ENCODE peak calls at places on chromosomes 7 and 10, in seven cellular contexts. G is GM23248, L is endothelial cell of umbilical vein, X is HCT116, T is IMR-90, R is neuronal stem cell, N is Karpas-422. J is an unnamed sample.

GRCh38 chr7:150464962-150465361 is 14.5 kb downstream of the GIMAP8 start:
- DNase-seq in L (no peak), R (no peak), G (no peak), X (no peak), N (no peak), T (no peak), J (no peak)

GRCh38 chr10:73218466-73219191 is 28.4 kb downstream of the DNAJC9 start:
- DNase-seq in T (peak; percentile 28), X (peak; percentile 19), G (peak; percentile 47), N (peak; percentile 82), L (peak; percentile 46), R (no peak), J (no peak)

GRCh38 chr7:117427258-117427701 is at the start of gene ASZ1:
- DNase-seq in R (no peak), G (no peak), N (no peak), T (no peak), X (no peak), L (no peak), J (no peak)

GRCh38 chr10:104548090-104548489 is 93.0 kb upstream of the SORCS3 start:
- DNase-seq in T (peak; percentile 16), R (peak; percentile 31), X (no peak), L (no peak), G (peak; percentile 50), N (no peak), J (no peak)

GRCh38 chr7:12294701-12295100 is 83.6 kb downstream of the TMEM106B start:
- DNase-seq in X (no peak), L (no peak), T (no peak), N (peak; percentile 80), G (no peak), R (no peak), J (no peak)

GRCh38 chr10:124725791-124726190 is 18.4 kb downstream of the FAM53B start:
- DNase-seq in G (no peak), L (no peak), X (no peak), T (no peak), N (no peak), R (no peak), J (no peak)

GRCh38 chr7:143003393-143004051 is 23.4 kb downstream of the OR9A2 start:
- DNase-seq in T (peak; percentile 44), L (peak; percentile 62), R (peak; percentile 15), N (peak; percentile 87), G (peak; percentile 62), X (peak; percentile 36), J (peak; percentile 61)

GRCh38 chr10:29317027-29317420 is 28.2 kb downstream of the LYZL1 start:
- DNase-seq in N (no peak), G (peak; percentile 5), L (peak; percentile 39), T (peak; percentile 46), X (no peak), R (no peak), J (no peak)

GRCh38 chr7:23787272-23787671 is 77.3 kb downstream of the STK31 start:
- DNase-seq in N (peak; percentile 34), L (no peak), T (no peak), R (no peak), X (no peak), G (no peak), J (no peak)

GRCh38 chr10:43238462-43238861 is 28.4 kb downstream of the RASGEF1A start:
- DNase-seq in L (no peak), N (no peak), G (no peak), R (no peak), X (no peak), T (no peak), J (no peak)

GRCh38 chr7:75716992-75717626 is 21.6 kb downstream of the HIP1 start:
- DNase-seq in T (peak; percentile 83), N (no peak), X (peak; percentile 35), G (peak; percentile 84), R (no peak), L (peak; percentile 70), J (no peak)

GRCh38 chr10:52778511-52779392 is 6.2 kb upstream of the MBL2 start:
- DNase-seq in T (peak; percentile 18), N (peak; percentile 67), G (peak; percentile 49), L (peak; percentile 35), X (peak; percentile 24), R (no peak), J (no peak)

GRCh38 chr7:150453186-150453585 is 2.8 kb downstream of the GIMAP8 start:
- DNase-seq in G (no peak), R (no peak), L (no peak), N (no peak), X (no peak), T (no peak), J (no peak)

GRCh38 chr7:10973942-10974716 is 457 bp downstream of the PHF14 start:
- DNase-seq in R (no peak), G (peak; percentile 74), T (peak; percentile 44), N (peak; percentile 70), X (no peak), L (peak; percentile 54), J (peak; percentile 42)

GRCh38 chr10:126518186-126519080 is 130.2 kb upstream of the ADAM12 start:
- DNase-seq in T (no peak), G (no peak), N (no peak), X (no peak), R (no peak), L (no peak), J (no peak)

GRCh38 chr10:95247881-95248583 is 42.8 kb downstream of the PDLIM1 start:
- DNase-seq in N (no peak), L (no peak), G (no peak), R (no peak), T (no peak), X (no peak), J (no peak)

GRCh38 chr10:72567421-72567820 is 58.5 kb downstream of the MICU1 start:
- DNase-seq in L (no peak), X (peak; percentile 41), R (no peak), N (no peak), T (peak; percentile 28), G (peak; percentile 87), J (no peak)

GRCh38 chr7:149701495-149702240 is 71.7 kb downstream of the ZNF467 start:
- DNase-seq in L (no peak), R (no peak), G (no peak), N (no peak), X (no peak), T (no peak), J (no peak)

GRCh38 chr7:140541513-140542192 is 62.3 kb upstream of the MKRN1 start:
- DNase-seq in R (peak; percentile 71), T (peak; percentile 96), X (peak; percentile 75), G (peak; percentile 94), N (no peak), L (peak; percentile 25), J (no peak)

GRCh38 chr10:72260588-72261322 is 13.0 kb upstream of the DDIT4 start:
- DNase-seq in R (peak; percentile 97), G (peak; percentile 77), N (peak; percentile 87), T (peak; percentile 62), X (no peak), L (peak; percentile 55), J (peak; percentile 92)

DNA sequence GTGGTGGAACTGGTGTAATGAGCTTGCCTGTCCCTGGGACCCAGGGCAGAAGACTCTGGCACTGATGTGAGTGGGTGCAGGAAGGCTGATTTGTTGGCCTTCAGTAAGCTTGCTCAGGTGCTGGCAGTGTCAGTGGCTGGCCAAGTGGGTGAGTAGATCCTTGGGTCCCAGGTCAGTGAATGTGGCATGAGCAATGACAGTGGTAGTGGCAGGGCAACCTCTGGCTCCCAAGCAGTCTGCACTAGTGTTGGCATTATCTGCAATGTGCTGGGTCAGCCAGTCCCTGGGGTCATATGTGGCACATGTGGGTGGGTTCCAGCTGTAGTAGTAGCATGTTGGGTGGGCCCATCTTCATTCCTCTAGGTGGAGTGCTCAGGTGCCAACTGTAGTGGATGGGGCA is 640.9 kb upstream of the GRM3 start:
- DNase-seq in L (no peak), N (no peak), G (no peak), T (no peak), X (no peak), R (no peak), J (no peak)
- H3K9me3 ChIP-seq in L (no peaks in the 10 kb centered on the region), N (peaks cover 43% of the 10 kb centered on the region), G (no peaks in the 10 kb centered on the region), T (peaks cover 16% of the 10 kb centered on the region), X (no peaks in the 10 kb centered on the region), R (peaks cover 3% of the 10 kb centered on the region), J (peaks cover 3% of the 10 kb centered on the region)

DNA sequence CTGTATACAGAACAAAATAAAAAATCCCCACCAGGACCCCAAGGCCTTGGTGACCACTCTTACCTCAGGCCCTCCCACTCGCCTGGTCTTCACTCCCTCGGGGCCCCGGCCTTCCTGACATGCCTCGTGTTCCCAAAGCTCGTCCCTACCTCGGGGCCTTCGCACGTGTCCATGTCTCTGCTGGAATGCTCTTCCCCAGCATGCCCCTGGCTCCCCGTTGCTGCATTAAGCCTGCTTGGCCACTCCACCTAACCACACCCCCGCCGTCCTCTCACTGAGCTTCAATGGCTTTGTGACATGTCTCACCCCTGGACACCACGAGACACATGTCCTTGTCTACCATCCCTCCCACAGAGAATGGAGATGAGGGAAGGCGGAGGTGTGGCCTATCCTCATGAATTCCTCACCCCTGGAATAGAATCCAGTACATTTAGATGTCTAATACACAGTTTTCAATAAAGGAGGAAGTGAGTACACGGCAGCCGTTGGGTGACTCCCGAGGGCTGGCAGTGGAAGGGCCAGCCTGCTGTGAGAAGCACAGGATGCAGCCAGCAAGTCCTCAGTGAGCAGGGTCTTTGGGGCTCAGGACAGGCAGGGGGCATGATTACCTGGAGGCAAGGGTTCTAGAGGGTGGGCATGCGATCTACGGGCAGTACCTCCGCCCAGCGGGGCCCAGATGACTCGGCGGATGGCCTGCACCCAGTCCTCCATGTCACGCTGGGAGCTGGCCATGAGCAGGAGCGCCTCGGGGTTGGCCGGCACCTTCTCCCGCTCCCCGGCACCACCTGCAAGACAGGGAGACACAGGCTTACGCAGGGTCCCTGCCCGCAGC is 125.7 kb downstream of the ARHGAP22 start:
- DNase-seq in R (no peak), X (no peak), G (no peak), N (no peak), L (no peak), T (no peak), J (no peak)
- H2AFZ ChIP-seq in R (no peak overlapping the region), X (no peak overlapping the region), G (no peak overlapping the region), N (no peak overlapping the region), L (no peak overlapping the region), T (no peak overlapping the region), J (no peak overlapping the region)

DNA sequence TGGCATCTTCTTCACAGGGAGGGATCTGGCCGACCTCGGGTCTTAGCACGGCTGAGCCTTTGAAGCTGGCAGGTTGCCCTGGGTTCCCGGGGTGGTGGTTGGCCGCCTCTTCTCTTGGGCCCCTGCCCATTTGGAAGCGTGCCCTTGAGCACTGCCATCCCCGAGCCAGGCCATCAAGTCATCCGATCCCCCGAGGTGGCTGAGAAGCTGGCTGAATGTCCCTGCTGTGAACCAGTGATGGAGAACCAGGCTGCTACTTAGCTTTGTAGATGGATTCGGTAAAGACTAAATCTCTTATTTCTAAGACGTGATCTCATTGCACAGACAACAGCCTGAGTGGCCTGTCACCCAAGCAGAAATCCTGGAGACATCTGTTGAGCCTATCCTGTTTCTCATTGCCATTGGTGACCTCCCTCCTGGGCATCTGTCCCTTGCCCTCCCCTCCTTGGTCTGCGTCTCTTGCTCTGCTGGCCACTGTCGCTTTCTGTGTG is 74.3 kb downstream of the GRK5 start:
- DNase-seq in T (no peak), R (no peak), X (no peak), N (no peak), L (no peak), G (peak; percentile 26), J (no peak)
- H3K9ac ChIP-seq in T (no peak overlapping the region), R (no peak overlapping the region), X (no peak overlapping the region), N (no peak overlapping the region), L (no peak overlapping the region), G (no peak overlapping the region), J (no peak overlapping the region)

DNA sequence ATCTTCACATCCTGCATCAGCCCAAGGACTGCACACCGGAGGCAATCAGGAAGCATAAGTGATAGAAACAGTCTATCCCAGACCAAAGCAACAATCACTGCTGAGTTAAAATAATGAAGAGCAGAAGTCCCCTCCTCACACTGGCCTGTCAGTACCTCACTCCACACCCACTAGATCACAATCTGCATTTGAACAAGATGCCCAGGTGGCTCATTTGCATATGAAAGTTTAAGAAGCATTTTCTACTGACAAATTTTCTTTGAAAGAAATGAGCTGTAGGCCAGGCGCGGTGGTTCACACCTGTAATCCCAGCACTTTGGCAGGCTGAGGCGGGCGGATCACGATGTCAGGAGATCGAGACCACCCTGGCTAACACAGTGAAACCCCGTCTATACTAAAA is 77.4 kb downstream of the CUL2 start:
- DNase-seq in G (no peak), T (no peak), R (no peak), X (no peak), L (no peak), N (no peak), J (no peak)
- H3K9me3 ChIP-seq in G (no peaks in the 10 kb centered on the region), T (no peaks in the 10 kb centered on the region), R (no peaks in the 10 kb centered on the region), X (no peaks in the 10 kb centered on the region), L (no peaks in the 10 kb centered on the region), N (no peaks in the 10 kb centered on the region), J (no peaks in the 10 kb centered on the region)